ENCODE peak calls at places on chromosomes 4 and X, in five cellular contexts. S, E, O, M and A are unnamed samples.

GRCh38 chr4:6920174-6920573 is 10.5 kb downstream of the TBC1D14 start:
- DNase-seq in S (peak; percentile 4), E (no peak), O (peak; percentile 42), M (no peak), A (no peak)

GRCh38 chr4:48542888-48543287 is 52.8 kb downstream of the ZAR1 start:
- DNase-seq in S (no peak), E (no peak), O (no peak), M (no peak), A (no peak)

GRCh38 chr4:16685536-16685935 is 212.9 kb downstream of the LDB2 start:
- DNase-seq in S (no peak), E (peak; percentile 27), O (no peak), M (no peak), A (no peak)

GRCh38 chrX:139724626-139725025 is 16.7 kb upstream of the MCF2 start:
- DNase-seq in S (no peak), E (no peak), O (no peak), M (no peak), A (no peak)

GRCh38 chr4:150722908-150723362 is 141.0 kb downstream of the MAB21L2 start:
- DNase-seq in S (peak; percentile 88), E (peak; percentile 12), O (no peak), M (peak; percentile 95), A (peak; percentile 20)

GRCh38 chrX:41580423-41581064 is 108.2 kb upstream of the GPR34 start:
- DNase-seq in S (no peak), E (no peak), O (no peak), M (no peak), A (no peak)

GRCh38 chrX:70087857-70088256 is 25.6 kb downstream of the OTUD6A start:
- DNase-seq in S (no peak), E (peak; percentile 41), O (no peak), M (peak; percentile 13), A (no peak)

GRCh38 chr4:26059391-26060154 is 145.6 kb downstream of the SMIM20 start:
- DNase-seq in S (no peak), E (no peak), O (no peak), M (no peak), A (no peak)

GRCh38 chr4:94525993-94526740 is 74.4 kb downstream of the PDLIM5 start:
- DNase-seq in S (no peak), E (peak; percentile 56), O (no peak), M (no peak), A (no peak)

GRCh38 chrX:57595381-57595811 is 3.6 kb downstream of the ZXDB start:
- DNase-seq in S (no peak), E (no peak), O (no peak), M (peak; percentile 22), A (no peak)

GRCh38 chr4:46270986-46271596 is 118.8 kb downstream of the GABRA2 start:
- DNase-seq in S (no peak), E (no peak), O (no peak), M (no peak), A (no peak)

GRCh38 chrX:8971116-8971515 is 62.8 kb downstream of the FAM9B start:
- DNase-seq in S (no peak), E (peak; percentile 22), O (no peak), M (no peak), A (peak; percentile 12)

GRCh38 chrX:30971761-30972603 is 82.9 kb upstream of the TAB3 start:
- DNase-seq in S (no peak), E (peak; percentile 12), O (no peak), M (peak; percentile 48), A (no peak)

GRCh38 chrX:154458116-154458953 is at the start of gene PLXNA3:
- DNase-seq in S (no peak), E (no peak), O (peak; percentile 87), M (peak; percentile 29), A (no peak)

GRCh38 chr4:10575414-10575813 is 109.2 kb downstream of the CLNK start:
- DNase-seq in S (no peak), E (no peak), O (no peak), M (no peak), A (no peak)

GRCh38 chr4:8192748-8193738 is 6.0 kb upstream of the SH3TC1 start:
- DNase-seq in S (no peak), E (peak; percentile 21), O (peak; percentile 86), M (peak; percentile 75), A (no peak)

GRCh38 chrX:74537011-74537390 is 77.4 kb downstream of the RLIM start:
- DNase-seq in S (no peak), E (no peak), O (no peak), M (peak; percentile 54), A (no peak)

GRCh38 chrX:110427076-110427475 is 68.4 kb downstream of the RTL9 start:
- DNase-seq in S (no peak), E (no peak), O (no peak), M (no peak), A (no peak)

GRCh38 chrX:9163153-9163790 is 129.3 kb upstream of the FAM9B start:
- DNase-seq in S (no peak), E (no peak), O (no peak), M (no peak), A (no peak)

GRCh38 chr4:8171941-8172924 is 13.6 kb upstream of the ABLIM2 start:
- DNase-seq in S (no peak), E (peak; percentile 44), O (peak; percentile 91), M (no peak), A (no peak)

GRCh38 chr4:39658756-39659155 is 20.1 kb upstream of the SMIM14 start:
- DNase-seq in S (no peak), E (no peak), O (no peak), M (no peak), A (no peak)

GRCh38 chr4:114250439-114250891 is 271.0 kb upstream of the ARSJ start:
- DNase-seq in S (no peak), E (no peak), O (no peak), M (no peak), A (no peak)

GRCh38 chr4:123785515-123785914 is 388.9 kb downstream of the SPRY1 start:
- DNase-seq in S (no peak), E (peak; percentile 95), O (no peak), M (peak; percentile 46), A (peak; percentile 15)

GRCh38 chr4:8724436-8725070 is 132.0 kb downstream of the CPZ start:
- DNase-seq in S (peak; percentile 15), E (no peak), O (peak; percentile 58), M (peak; percentile 1), A (no peak)

GRCh38 chr4:91990726-91991125 is 313.0 kb upstream of the GRID2 start:
- DNase-seq in S (no peak), E (no peak), O (no peak), M (no peak), A (no peak)

GRCh38 chr4:106201373-106201772 is 114.6 kb downstream of the TBCK start:
- DNase-seq in S (no peak), E (no peak), O (no peak), M (no peak), A (no peak)

GRCh38 chr4:147682755-147683154 is 1.2 kb downstream of the PRMT9 start:
- DNase-seq in S (no peak), E (no peak), O (no peak), M (no peak), A (no peak)

GRCh38 chrX:2614911-2615310 is 76.2 kb upstream of the CD99 start:
- DNase-seq in S (no peak), E (peak; percentile 82), O (no peak), M (no peak), A (peak; percentile 51)

GRCh38 chr4:26861434-26862186 is 969 bp downstream of the STIM2 start:
- DNase-seq in S (peak; percentile 89), E (peak; percentile 50), O (peak; percentile 91), M (peak; percentile 30), A (no peak)

GRCh38 chr4:18689308-18689915 is 667.9 kb upstream of the LCORL start:
- DNase-seq in S (no peak), E (peak; percentile 28), O (no peak), M (peak; percentile 80), A (no peak)

GRCh38 chr4:139266583-139267257 is 13.3 kb downstream of the MGARP start:
- DNase-seq in S (peak; percentile 83), E (peak; percentile 92), O (peak; percentile 91), M (peak; percentile 80), A (peak; percentile 54)

GRCh38 chr4:52051615-52052474 is 741 bp downstream of the SPATA18 start:
- DNase-seq in S (peak; percentile 82), E (peak; percentile 89), O (peak; percentile 80), M (peak; percentile 89), A (peak; percentile 48)

DNA sequence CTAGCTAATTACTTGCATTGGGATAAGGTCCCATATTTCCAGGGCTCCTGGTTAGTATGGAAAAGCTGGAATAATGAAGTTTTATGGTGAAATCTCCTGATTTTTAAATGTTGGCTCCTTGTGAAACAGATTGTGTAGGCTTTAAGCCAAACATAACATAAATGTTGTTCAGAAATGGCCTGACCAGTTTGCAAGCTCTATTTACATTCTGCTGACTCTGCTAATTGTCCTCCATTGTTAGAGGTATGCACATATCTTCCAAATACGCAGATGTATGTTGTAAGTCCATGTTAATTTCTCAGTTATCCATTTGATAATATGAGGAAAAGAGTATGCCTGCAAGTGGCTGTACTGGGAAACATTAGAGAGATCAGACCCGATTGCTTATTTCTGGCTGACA is 11.9 kb upstream of the WDR17 start:
- DNase-seq in S (no peak), E (no peak), O (no peak), M (no peak), A (no peak)
- TF ChIP-seq CTCF in S (no peak), E (no peak), O (no peak), M (no peak), A (no peak)

GRCh38 chr4:47475411-47475810 is 9.7 kb upstream of the ATP10D start:
- DNase-seq in S (no peak), E (no peak), O (no peak), M (no peak), A (no peak)
- H3K4me3 ChIP-seq in S (no peak overlapping the region), E (no peak overlapping the region), O (no peak overlapping the region), M (no peak overlapping the region), A (no peak overlapping the region)

DNA sequence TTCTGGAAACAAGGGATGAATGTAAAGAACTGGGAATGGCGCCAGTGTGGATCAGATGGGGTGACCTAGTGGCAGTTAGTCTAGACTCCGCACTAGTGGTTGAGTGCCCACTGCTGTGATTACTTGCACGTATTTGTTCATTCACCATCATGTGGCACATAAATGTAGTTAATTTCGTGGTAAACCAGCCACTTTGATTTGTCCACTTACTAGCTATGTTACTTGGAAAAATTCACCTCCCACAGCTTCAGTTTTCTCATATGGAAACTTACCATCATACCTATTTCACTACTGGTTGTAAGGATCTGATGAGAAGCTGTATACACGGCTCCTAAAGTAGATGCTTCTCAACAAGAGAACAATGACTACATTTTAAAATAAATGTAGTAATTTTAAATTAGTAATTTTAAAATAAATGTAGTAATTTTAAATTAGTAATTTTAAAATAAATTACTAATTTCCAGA is 394 bp upstream of the DYNLT3 start:
- DNase-seq in S (no peak), E (no peak), O (no peak), M (no peak), A (no peak)
- TF ChIP-seq CTCF in S (no peak), E (no peak), O (no peak), M (no peak), A (no peak)

GRCh38 chr4:153490985-153491483 is 24.9 kb downstream of the TMEM131L start:
- DNase-seq in S (no peak), E (no peak), O (no peak), M (no peak), A (no peak)
- H3K4me3 ChIP-seq in S (no peak overlapping the region), E (no peak overlapping the region), O (no peak overlapping the region), M (no peak overlapping the region), A (no peak overlapping the region)

DNA sequence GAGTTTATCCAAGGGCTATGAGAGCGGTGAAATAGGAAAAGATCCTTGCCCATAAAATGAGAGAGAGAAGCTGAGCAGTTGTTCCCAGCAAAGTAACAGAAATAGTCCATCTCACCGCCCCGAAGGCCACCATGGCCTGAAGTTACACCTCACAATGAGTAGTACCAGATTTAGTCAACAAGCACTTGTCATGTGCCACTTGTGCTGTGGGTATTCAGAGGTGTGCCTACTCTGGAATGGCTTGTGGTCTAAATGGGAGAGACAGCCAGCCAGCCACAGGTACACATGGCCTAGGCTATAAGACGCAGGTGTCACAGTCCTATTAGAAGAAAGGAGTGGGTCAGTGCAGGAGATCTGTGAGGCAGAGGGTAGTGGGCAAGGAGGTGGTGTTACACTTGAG is 54.6 kb upstream of the MAP3K15 start:
- DNase-seq in S (no peak), E (no peak), O (no peak), M (no peak), A (no peak)
- TF ChIP-seq CTCF in S (no peak), E (no peak), O (no peak), M (no peak), A (no peak)